ENCODE peak calls at places on chromosomes 5 and 9, in eight cellular contexts. B is heart left ventricle, D is fibroblast of the aortic adventitia, M is GM12865, H is natural killer cell, T is astrocyte of the cerebellum, I is Calu3, F is HFF-Myc. J is an unnamed sample.

GRCh38 chr5:56496581-56497063 is 263.5 kb upstream of the ANKRD55 start:
- DNase-seq in D (no peak), F (no peak), I (no peak), H (no peak), T (no peak), B (no peak), M (no peak), J (no peak)

GRCh38 chr5:78112931-78113330 is 181.6 kb downstream of the AP3B1 start:
- DNase-seq in I (no peak), D (no peak), F (no peak), H (no peak), B (no peak), T (no peak), M (no peak), J (no peak)

GRCh38 chr5:140225396-140225795 is 50.4 kb downstream of the CYSTM1 start:
- DNase-seq in M (no peak), H (no peak), D (no peak), B (no peak), T (no peak), F (no peak), I (no peak), J (no peak)

GRCh38 chr9:135345775-135346433 is 133.7 kb upstream of the PPP1R26 start:
- DNase-seq in I (no peak), M (no peak), T (no peak), F (no peak), H (no peak), B (no peak), D (no peak), J (no peak)

GRCh38 chr9:81562221-81563019 is 126.9 kb downstream of the TLE1 start:
- DNase-seq in F (no peak), D (peak), B (peak), I (peak), T (peak), M (no peak), H (no peak), J (no peak)

GRCh38 chr5:40831346-40832210 is 3.4 kb downstream of the RPL37 start:
- DNase-seq in D (no peak), I (no peak), M (peak), H (no peak), T (no peak), B (no peak), F (no peak), J (no peak)

GRCh38 chr5:126631920-126632319 is 31.2 kb downstream of the PHAX start:
- DNase-seq in B (no peak), M (no peak), F (no peak), D (no peak), I (no peak), T (no peak), H (no peak), J (no peak)

GRCh38 chr5:150155258-150156032 is at the start of gene PDGFRB:
- DNase-seq in B (peak), H (peak), I (no peak), D (peak), T (peak), F (no peak), M (peak), J (no peak)

GRCh38 chr9:128716581-128717254 is 7.2 kb downstream of the ZDHHC12 start:
- DNase-seq in B (no peak), D (no peak), I (no peak), F (no peak), M (no peak), H (no peak), T (no peak), J (no peak)

GRCh38 chr9:16645970-16646369 is 224.5 kb downstream of the BNC2 start:
- DNase-seq in D (peak), B (no peak), T (no peak), I (no peak), F (no peak), M (no peak), H (no peak), J (no peak)

GRCh38 chr9:117649126-117649525 is 55.1 kb upstream of the TLR4 start:
- DNase-seq in D (peak), M (no peak), I (no peak), F (no peak), H (no peak), T (peak), B (no peak), J (no peak)

GRCh38 chr9:136562746-136563506 is 17.1 kb upstream of the NOTCH1 start:
- DNase-seq in B (no peak), H (peak), T (no peak), M (peak), D (no peak), I (no peak), F (no peak), J (no peak)

GRCh38 chr9:136564379-136564988 is 18.6 kb upstream of the NOTCH1 start:
- DNase-seq in B (peak), T (no peak), M (peak), H (peak), F (no peak), D (peak), I (no peak), J (peak)

GRCh38 chr9:136565075-136565721 is 19.4 kb upstream of the NOTCH1 start:
- DNase-seq in M (no peak), B (peak), I (no peak), H (no peak), T (no peak), D (peak), F (no peak), J (no peak)

GRCh38 chr9:136561779-136562178 is 15.9 kb upstream of the NOTCH1 start:
- DNase-seq in B (no peak), T (no peak), I (no peak), D (no peak), H (no peak), F (no peak), M (no peak), J (no peak)

GRCh38 chr9:136563646-136564321 is 17.9 kb upstream of the NOTCH1 start:
- DNase-seq in I (no peak), M (no peak), H (no peak), T (no peak), D (no peak), B (no peak), F (no peak), J (no peak)
- TF ChIP-seq CTCF in I (no peak), M (no peak), H (no peak), T (no peak), D (no peak), B (no peak), F (no peak), J (no peak)

DNA sequence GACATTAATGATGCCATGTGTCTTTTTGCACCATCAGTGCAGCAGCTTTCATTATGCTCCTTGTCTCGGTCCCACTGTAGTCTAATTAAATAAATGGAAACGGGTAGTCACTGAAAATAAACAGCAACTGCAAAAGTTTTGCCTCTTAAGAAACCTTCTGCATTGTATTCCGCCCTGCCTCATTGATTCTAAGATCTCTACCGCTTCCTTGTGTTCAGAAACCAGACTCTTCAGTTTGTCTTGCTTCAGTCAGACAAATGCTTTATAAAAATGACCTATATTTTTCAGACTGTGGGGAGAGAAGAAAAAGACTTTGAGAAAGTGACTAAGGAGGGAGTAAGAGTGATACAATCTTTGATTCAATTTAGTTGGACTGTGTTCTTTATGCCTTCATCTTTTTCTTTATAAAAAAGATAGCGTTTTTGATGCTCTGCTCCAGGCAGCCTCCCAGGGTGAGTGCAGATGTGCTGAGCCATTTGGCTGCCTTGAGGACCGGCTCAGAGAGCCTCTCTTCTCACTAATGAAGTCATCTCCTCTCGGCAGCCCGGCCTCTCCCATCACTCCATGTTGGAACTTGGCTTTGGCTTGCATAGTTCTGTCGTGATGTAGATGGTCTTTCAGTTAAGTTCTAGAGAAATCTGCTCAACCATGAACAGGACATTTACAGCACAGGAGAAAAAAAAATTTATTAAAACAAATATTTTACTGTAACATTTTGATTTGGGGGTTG is 4.1 kb upstream of the VCAN start:
- DNase-seq in H (no peak), F (no peak), T (no peak), D (peak), I (no peak), M (peak), B (peak), J (no peak)
- TF ChIP-seq CTCF in H (no peak), F (no peak), T (no peak), D (peak), I (no peak), M (no peak), B (no peak), J (no peak)

GRCh38 chr5:66769839-66770617 is 173.8 kb downstream of the MAST4 start:
- DNase-seq in D (peak), B (peak), H (no peak), T (no peak), M (peak), I (no peak), F (no peak), J (peak)
- TF ChIP-seq CTCF in D (peak), B (peak), H (no peak), T (peak), M (peak), I (no peak), F (peak), J (no peak)

GRCh38 chr9:130940693-130941576 is 1.9 kb upstream of the FIBCD1 start:
- DNase-seq in F (no peak), M (peak), D (no peak), B (peak), T (no peak), I (peak), H (peak), J (peak)

GRCh38 chr9:130938184-130938651 is 829 bp downstream of the FIBCD1 start:
- DNase-seq in F (no peak), I (no peak), D (no peak), B (no peak), H (no peak), T (no peak), M (no peak), J (no peak)

GRCh38 chr9:130940023-130940549 is 1.0 kb upstream of the FIBCD1 start:
- DNase-seq in H (no peak), T (no peak), B (no peak), D (no peak), M (no peak), F (no peak), I (no peak), J (no peak)

GRCh38 chr9:130938652-130939404 is at the start of gene FIBCD1:
- DNase-seq in I (peak), B (no peak), M (peak), T (no peak), H (no peak), D (peak), F (no peak), J (peak)

GRCh38 chr9:130939405-130939941 is 426 bp upstream of the FIBCD1 start:
- DNase-seq in D (no peak), T (no peak), F (no peak), M (no peak), I (no peak), H (no peak), B (no peak), J (peak)
- TF ChIP-seq CTCF in D (no peak), T (no peak), F (no peak), M (no peak), I (no peak), H (no peak), B (peak), J (no peak)

GRCh38 chr9:114738581-114739316 is 56.8 kb upstream of the TEX48 start:
- DNase-seq in T (peak), H (peak), I (peak), D (peak), B (peak), F (peak), M (peak), J (peak)

GRCh38 chr9:114735732-114736131 is 53.7 kb upstream of the TEX48 start:
- DNase-seq in B (no peak), D (no peak), M (no peak), F (no peak), T (no peak), I (no peak), H (no peak), J (no peak)

GRCh38 chr9:114732842-114733241 is 50.9 kb upstream of the TEX48 start:
- DNase-seq in H (no peak), T (no peak), I (no peak), B (no peak), F (no peak), M (no peak), D (peak), J (no peak)

GRCh38 chr9:114733814-114734213 is 51.8 kb upstream of the TEX48 start:
- DNase-seq in B (no peak), T (no peak), H (no peak), M (no peak), F (no peak), D (peak), I (no peak), J (no peak)

GRCh38 chr9:114737118-114737517 is 55.1 kb upstream of the TEX48 start:
- DNase-seq in B (no peak), D (no peak), I (no peak), M (no peak), H (no peak), F (no peak), T (no peak), J (no peak)
- TF ChIP-seq CTCF in B (no peak), D (no peak), I (no peak), M (no peak), H (no peak), F (no peak), T (no peak), J (no peak)

GRCh38 chr9:14029811-14030210 is 284.1 kb downstream of the NFIB start:
- DNase-seq in H (no peak), T (no peak), D (peak), M (no peak), F (no peak), I (no peak), B (no peak), J (no peak)

GRCh38 chr9:14030350-14030823 is 283.6 kb downstream of the NFIB start:
- DNase-seq in H (no peak), D (peak), M (no peak), T (peak), I (peak), F (peak), B (no peak), J (no peak)

GRCh38 chr9:14031761-14032279 is 282.1 kb downstream of the NFIB start:
- DNase-seq in M (no peak), H (no peak), F (no peak), I (no peak), B (no peak), T (no peak), D (peak), J (no peak)

GRCh38 chr9:14033067-14033466 is 280.9 kb downstream of the NFIB start:
- DNase-seq in D (no peak), B (no peak), F (no peak), H (no peak), T (no peak), I (no peak), M (no peak), J (no peak)

GRCh38 chr9:14031015-14031414 is 282.9 kb downstream of the NFIB start:
- DNase-seq in H (no peak), M (no peak), F (no peak), T (peak), I (no peak), B (peak), D (peak), J (no peak)
- TF ChIP-seq CTCF in H (no peak), M (no peak), F (no peak), T (peak), I (no peak), B (no peak), D (peak), J (no peak)

DNA sequence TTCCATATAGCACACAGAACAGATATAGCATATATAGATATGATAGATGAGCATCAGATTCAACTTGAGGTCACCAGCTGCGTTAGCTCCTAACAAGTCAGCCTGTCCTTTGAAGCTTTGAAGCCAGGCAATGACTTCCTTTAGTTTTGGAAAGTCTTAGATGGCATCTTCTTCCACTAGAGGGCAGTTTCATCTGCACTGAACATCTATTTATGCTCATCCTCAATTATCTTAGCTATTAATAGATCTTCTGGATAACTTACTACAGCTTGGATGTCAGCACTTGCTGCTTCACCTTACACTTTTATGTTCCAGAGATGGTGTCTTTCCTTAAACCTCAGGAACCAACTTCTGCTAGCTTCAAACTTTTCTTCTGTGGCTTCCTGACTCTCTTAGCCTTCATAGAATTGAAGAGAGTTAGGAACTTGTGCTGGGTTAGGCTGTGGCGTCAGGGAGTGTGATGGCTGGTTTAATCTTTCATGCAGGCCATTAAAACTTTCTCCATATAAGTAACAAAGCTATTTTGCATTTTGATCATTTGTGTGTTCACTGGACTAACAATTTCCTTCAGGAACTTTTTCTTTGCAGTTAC is 1401.4 kb downstream of the EFNA5 start:
- DNase-seq in F (peak), T (peak), D (peak), B (no peak), M (peak), I (no peak), H (no peak), J (peak)
- TF ChIP-seq CTCF in F (peak), T (peak), D (peak), B (peak), M (peak), I (no peak), H (no peak), J (peak)

GRCh38 chr9:120783611-120784047 is 9.6 kb downstream of the FBXW2 start:
- DNase-seq in T (no peak), H (no peak), I (no peak), B (no peak), D (peak), M (no peak), F (no peak), J (peak)
- TF ChIP-seq CTCF in T (no peak), H (no peak), I (no peak), B (no peak), D (no peak), M (no peak), F (no peak), J (no peak)

DNA sequence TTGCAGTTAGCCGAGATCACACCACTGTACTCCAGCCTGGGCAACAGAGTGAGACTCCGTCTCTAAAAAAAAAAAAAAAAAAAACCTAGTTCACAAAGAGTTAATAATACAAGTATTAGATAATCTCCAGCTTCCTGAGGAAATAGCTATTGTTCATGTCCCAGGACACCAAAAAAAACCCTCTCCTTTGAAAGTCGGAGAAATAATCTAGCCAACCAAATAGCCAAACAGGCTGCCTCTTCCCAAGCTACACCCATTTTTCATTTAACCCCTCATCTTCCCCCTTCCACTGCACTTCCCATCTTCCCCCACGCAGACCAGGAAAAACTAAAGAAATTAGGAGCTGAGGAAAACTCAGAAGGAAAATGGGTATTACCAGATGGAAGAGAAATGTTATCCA is 23.6 kb downstream of the CNOT8 start:
- DNase-seq in T (no peak), I (no peak), B (no peak), M (no peak), H (no peak), D (no peak), F (no peak), J (no peak)
- TF ChIP-seq CTCF in T (no peak), I (no peak), B (no peak), M (no peak), H (no peak), D (no peak), F (no peak), J (no peak)

GRCh38 chr9:551986-552930 is 289.2 kb upstream of the DMRT1 start:
- DNase-seq in M (no peak), H (no peak), T (peak), I (no peak), B (no peak), F (no peak), D (peak), J (no peak)

GRCh38 chr9:547309-547708 is 294.2 kb upstream of the DMRT1 start:
- DNase-seq in H (no peak), I (no peak), F (no peak), T (no peak), M (no peak), B (no peak), D (no peak), J (no peak)

GRCh38 chr9:549425-549997 is 292.0 kb upstream of the DMRT1 start:
- DNase-seq in F (no peak), T (no peak), D (no peak), B (no peak), I (no peak), M (no peak), H (no peak), J (no peak)

GRCh38 chr9:546797-547223 is 294.7 kb upstream of the DMRT1 start:
- DNase-seq in I (no peak), D (peak), T (no peak), F (no peak), H (no peak), B (no peak), M (peak), J (peak)

GRCh38 chr9:550267-550790 is 291.2 kb upstream of the DMRT1 start:
- DNase-seq in I (no peak), B (no peak), M (no peak), F (no peak), D (no peak), T (no peak), H (no peak), J (no peak)
- TF ChIP-seq CTCF in I (no peak), B (no peak), M (no peak), F (no peak), D (no peak), T (no peak), H (no peak), J (no peak)

J was measured in NB4.